ENCODE peak calls at places on chromosomes 3 and 15, in nine cellular contexts. P is DMS153; R is amygdala; D is Right ventricle myocardium superior; G is M059J; V is CD8-positive, alpha-beta T cell; N is activated T-cell treated with anti-CD3 and anti-CD28 coated beads, Interleukin-2, amount 50 U/mL, for 4 hours; X is stimulated activated CD8-positive, alpha-beta memory T cell treated with anti-CD3 and anti-CD28 coated beads, Interleukin-4, amount 100 ng/mL, for 4 hours; I is mammary epithelial cell. L is an unnamed sample.

GRCh38 chr3:113275876-113276580 is 64.7 kb downstream of the BOC start:
- DNase-seq in P (peak), R (no peak), D (peak), G (peak), V (no peak), N (no peak), X (no peak), I (peak), L (no peak)

GRCh38 chr3:69113536-69113935 is 8.9 kb downstream of the LMOD3 start:
- DNase-seq in P (no peak), R (no peak), D (no peak), G (peak), V (no peak), N (no peak), X (no peak), I (peak), L (no peak)

GRCh38 chr15:71806452-71806931 is 3.9 kb upstream of the NR2E3 start:
- DNase-seq in P (no peak), R (no peak), D (no peak), G (peak), V (no peak), N (no peak), X (no peak), I (peak), L (no peak)

GRCh38 chr3:49903451-49904424 is at the start of gene MST1R:
- DNase-seq in P (peak), R (no peak), D (peak), G (no peak), V (peak), N (peak), X (peak), I (peak), L (peak)

GRCh38 chr3:174417568-174417967 is 441.6 kb upstream of the NAALADL2 start:
- DNase-seq in P (no peak), R (no peak), D (no peak), G (no peak), V (no peak), N (no peak), X (no peak), I (no peak), L (no peak)

GRCh38 chr15:56411122-56411749 is 46.0 kb downstream of the TEX9 start:
- DNase-seq in P (no peak), R (no peak), D (no peak), G (no peak), V (no peak), N (no peak), X (no peak), I (no peak), L (no peak)

GRCh38 chr3:155701882-155702465 is 42.9 kb downstream of the PLCH1 start:
- DNase-seq in P (peak), R (peak), D (no peak), G (peak), V (no peak), N (no peak), X (no peak), I (peak), L (no peak)

GRCh38 chr3:72258786-72259185 is 473.8 kb upstream of the PROK2 start:
- DNase-seq in P (no peak), R (no peak), D (peak), G (no peak), V (no peak), N (no peak), X (no peak), I (no peak), L (no peak)

GRCh38 chr3:114011059-114011797 is 45.1 kb downstream of the CCDC191 start:
- DNase-seq in P (no peak), R (no peak), D (no peak), G (no peak), V (no peak), N (no peak), X (no peak), I (no peak), L (no peak)

GRCh38 chr3:196431193-196432136 is 762 bp downstream of the UBXN7 start:
- DNase-seq in P (no peak), R (no peak), D (peak), G (peak), V (peak), N (no peak), X (no peak), I (peak), L (peak)

GRCh38 chr3:182500294-182500693 is 293.0 kb upstream of the ATP11B start:
- DNase-seq in P (no peak), R (no peak), D (no peak), G (no peak), V (no peak), N (no peak), X (no peak), I (no peak), L (no peak)

GRCh38 chr3:45182915-45183881 is 37.0 kb upstream of the CDCP1 start:
- DNase-seq in P (peak), R (no peak), D (no peak), G (peak), V (no peak), N (no peak), X (no peak), I (peak), L (no peak)

GRCh38 chr3:49238274-49239127 is 38.5 kb downstream of the C3orf62 start:
- DNase-seq in P (no peak), R (no peak), D (no peak), G (no peak), V (no peak), N (no peak), X (no peak), I (peak), L (no peak)

GRCh38 chr15:63052961-63053698 is 10.6 kb downstream of the TPM1 start:
- DNase-seq in P (no peak), R (no peak), D (peak), G (peak), V (no peak), N (no peak), X (no peak), I (no peak), L (no peak)

GRCh38 chr3:15337963-15338362 is 5.6 kb upstream of the SH3BP5 start:
- DNase-seq in P (no peak), R (no peak), D (no peak), G (no peak), V (no peak), N (no peak), X (no peak), I (no peak), L (no peak)

GRCh38 chr3:143228405-143228804 is 108.8 kb downstream of the CHST2 start:
- DNase-seq in P (no peak), R (no peak), D (no peak), G (no peak), V (no peak), N (no peak), X (no peak), I (no peak), L (no peak)

GRCh38 chr15:71011503-71012155 is 103.6 kb upstream of the THSD4 start:
- DNase-seq in P (no peak), R (no peak), D (no peak), G (peak), V (no peak), N (no peak), X (no peak), I (peak), L (no peak)

GRCh38 chr15:85282504-85283115 is 97.8 kb upstream of the AKAP13 start:
- DNase-seq in P (no peak), R (no peak), D (no peak), G (peak), V (no peak), N (no peak), X (no peak), I (peak), L (no peak)

GRCh38 chr15:33022629-33023028 is 171.9 kb downstream of the FMN1 start:
- DNase-seq in P (peak), R (no peak), D (peak), G (peak), V (no peak), N (no peak), X (no peak), I (peak), L (no peak)

GRCh38 chr3:124786491-124787241 is 56.4 kb downstream of the UMPS start:
- DNase-seq in P (no peak), R (peak), D (no peak), G (peak), V (no peak), N (no peak), X (no peak), I (peak), L (no peak)

GRCh38 chr15:31197497-31198414 is 96.2 kb upstream of the TRPM1 start:
- DNase-seq in P (no peak), R (no peak), D (peak), G (peak), V (peak), N (no peak), X (no peak), I (no peak), L (no peak)

L was measured in T-helper 2 cell.